ENCODE peak calls at places on chromosome 9, in seven cellular contexts. A is mesendoderm, Y is GM23248, B is IMR-90, L is MM.1S, D is transverse colon, O is ovary. C is an unnamed sample.

GRCh38 chr9:117414220-117414905 is 494 bp downstream of the ASTN2 start:
- DNase-seq in A (peak; percentile 41), Y (peak; percentile 50), B (no peak), L (peak; percentile 20), D (no peak), O (no peak), C (no peak)

GRCh38 chr9:72465602-72466001 is 55.8 kb upstream of the TMC1 start:
- DNase-seq in A (no peak), Y (peak; percentile 63), B (peak; percentile 78), L (no peak), D (no peak), O (no peak), C (no peak)

GRCh38 chr9:72476617-72477375 is 44.6 kb upstream of the TMC1 start:
- DNase-seq in A (peak; percentile 87), Y (peak; percentile 79), B (peak; percentile 84), L (no peak), D (peak; percentile 40), O (no peak), C (no peak)

GRCh38 chr9:69452110-69452780 is 127.2 kb downstream of the ENTREP1 start:
- DNase-seq in A (no peak), Y (no peak), B (no peak), L (no peak), D (no peak), O (no peak), C (no peak)

GRCh38 chr9:84851935-84852585 is 182.5 kb downstream of the NTRK2 start:
- DNase-seq in A (peak; percentile 97), Y (peak; percentile 97), B (peak; percentile 11), L (no peak), D (no peak), O (no peak), C (peak; percentile 84)

GRCh38 chr9:137064027-137064879 is 6.1 kb downstream of the SAPCD2 start:
- DNase-seq in A (no peak), Y (peak; percentile 58), B (no peak), L (peak; percentile 34), D (peak; percentile 75), O (peak; percentile 54), C (no peak)

GRCh38 chr9:6495484-6495883 is 82.5 kb downstream of the UHRF2 start:
- DNase-seq in A (peak; percentile 19), Y (no peak), B (no peak), L (no peak), D (no peak), O (no peak), C (no peak)

GRCh38 chr9:107807183-107807582 is 317.6 kb upstream of the KLF4 start:
- DNase-seq in A (no peak), Y (peak; percentile 64), B (peak; percentile 75), L (no peak), D (no peak), O (no peak), C (no peak)

DNA sequence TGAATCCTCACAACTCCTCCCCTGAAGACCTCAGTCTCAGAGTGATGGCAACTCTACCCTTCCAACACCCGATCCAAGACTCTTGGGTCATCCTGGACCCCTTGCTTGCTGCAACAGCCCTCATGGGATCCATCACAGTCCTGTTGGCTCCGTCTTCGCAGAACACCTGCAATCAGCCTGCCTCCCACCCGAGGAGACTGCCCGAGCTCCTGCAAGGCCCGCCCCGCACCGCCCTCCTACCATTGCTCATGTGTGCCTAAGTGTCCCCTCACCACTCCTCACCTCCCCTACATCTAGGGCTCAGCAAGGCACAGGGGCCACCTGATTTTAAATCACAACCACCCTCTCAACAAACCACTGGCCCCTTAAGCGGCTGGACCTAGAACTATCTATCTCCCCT is 5.3 kb downstream of the SEMA4D start:
- DNase-seq in A (no peak), Y (no peak), B (no peak), L (no peak), D (no peak), O (no peak), C (no peak)
- H3K4me1 ChIP-seq in A (no peaks in the 10 kb centered on the region), Y (no peaks in the 10 kb centered on the region), B (no peaks in the 10 kb centered on the region), L (peaks cover 21% of the 10 kb centered on the region), D (no peaks in the 10 kb centered on the region), O (peaks cover 8% of the 10 kb centered on the region), C (peaks cover 4% of the 10 kb centered on the region)

GRCh38 chr9:132879443-132880310 is 979 bp downstream of the SPACA9 start:
- DNase-seq in A (no peak), Y (peak; percentile 12), B (no peak), L (no peak), D (no peak), O (no peak), C (no peak)
- H3K27me3 ChIP-seq in A (no peaks in the 10 kb centered on the region), Y (no peaks in the 10 kb centered on the region), B (no peaks in the 10 kb centered on the region), L (peaks cover 31% of the 10 kb centered on the region), D (no peaks in the 10 kb centered on the region), O (no peaks in the 10 kb centered on the region), C (no peaks in the 10 kb centered on the region)

DNA sequence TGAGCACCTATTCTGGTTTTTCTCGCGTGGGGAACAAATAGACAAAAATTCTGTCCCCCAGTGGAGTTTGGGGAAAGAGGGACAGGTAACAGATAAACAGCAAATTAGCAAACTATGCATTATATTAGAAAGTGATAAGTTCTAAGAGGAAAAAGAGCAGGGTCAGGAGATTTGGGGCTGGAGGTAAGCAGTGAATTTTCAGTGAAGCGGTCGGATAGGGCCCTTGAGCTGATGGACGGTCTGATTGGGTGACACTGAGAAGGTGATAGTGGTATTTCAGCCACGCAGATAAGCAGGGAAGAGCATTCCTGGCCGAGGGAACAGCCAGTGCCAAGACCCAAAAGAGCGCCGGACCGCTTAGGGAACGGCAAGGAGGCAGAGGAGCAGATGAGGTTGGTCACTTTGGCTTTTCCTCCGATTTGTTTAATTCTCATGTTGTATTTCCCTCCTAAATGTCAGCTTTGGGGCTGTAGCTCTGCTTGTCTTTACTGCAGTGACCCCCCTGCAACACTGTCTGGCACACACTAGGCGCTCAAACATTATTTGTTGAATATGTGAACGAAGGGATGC is 1.0 kb upstream of the PTPN3 start:
- DNase-seq in A (no peak), Y (no peak), B (no peak), L (no peak), D (no peak), O (no peak), C (no peak)
- H3K4me3 ChIP-seq in A (no peak overlapping the region), Y (peak overlapping the region; percentile 53), B (peak overlapping the region; percentile 44), L (no peak overlapping the region), D (peak overlapping the region; percentile 24), O (peak overlapping the region; percentile 29), C (peak overlapping the region; percentile 84)

GRCh38 chr9:97993000-97993399 is 9.9 kb downstream of the ANP32B start:
- DNase-seq in A (no peak), Y (no peak), B (no peak), L (no peak), D (no peak), O (no peak), C (no peak)
- H3K4me1 ChIP-seq in A (no peaks in the 10 kb centered on the region), Y (peaks cover 30% of the 10 kb centered on the region), B (peaks cover 10% of the 10 kb centered on the region), L (peaks cover 23% of the 10 kb centered on the region), D (peaks cover 35% of the 10 kb centered on the region), O (peaks cover 5% of the 10 kb centered on the region), C (peaks cover 37% of the 10 kb centered on the region)

C was measured in ascending aorta.